ENCODE peak calls at places on chromosomes 4 and X, in four cellular contexts. N is CD4-positive, alpha-beta memory T cell; L is caudate nucleus; M is right atrium auricular region. E is an unnamed sample.

GRCh38 chr4:75036046-75036445 is 103.1 kb downstream of the PARM1 start:
- DNase-seq in N (no peak), L (no peak), M (no peak), E (no peak)

GRCh38 chr4:186644316-186644638 is 79.4 kb downstream of the FAT1 start:
- DNase-seq in N (no peak), L (no peak), M (no peak), E (no peak)

GRCh38 chr4:155722816-155723499 is 35.9 kb upstream of the GUCY1B1 start:
- DNase-seq in N (no peak), L (no peak), M (no peak), E (no peak)

GRCh38 chr4:63563288-63564014 is 845.8 kb downstream of the TECRL start:
- DNase-seq in N (no peak), L (no peak), M (no peak), E (no peak)

GRCh38 chrX:18983711-18984380 is at the start of gene PHKA2:
- DNase-seq in N (no peak), L (peak; percentile 44), M (peak; percentile 62), E (no peak)

GRCh38 chrX:133697656-133698055 is 282.4 kb upstream of the GPC4 start:
- DNase-seq in N (no peak), L (no peak), M (no peak), E (no peak)

GRCh38 chrX:48508400-48509244 is at the start of gene PORCN:
- DNase-seq in N (peak; percentile 62), L (peak; percentile 75), M (peak; percentile 79), E (no peak)

GRCh38 chr4:39353478-39354177 is 12.5 kb downstream of the RFC1 start:
- DNase-seq in N (peak; percentile 70), L (no peak), M (no peak), E (no peak)

GRCh38 chrX:39196192-39197102 is 395.2 kb downstream of the MID1IP1 start:
- DNase-seq in N (peak; percentile 55), L (no peak), M (no peak), E (no peak)

GRCh38 chr4:15327311-15328298 is 100.2 kb upstream of the C1QTNF7 start:
- DNase-seq in N (no peak), L (no peak), M (no peak), E (no peak)

GRCh38 chrX:111823068-111823467 is 52.9 kb upstream of the TRPC5OS start:
- DNase-seq in N (no peak), L (no peak), M (no peak), E (no peak)

GRCh38 chr4:97142893-97143292 is 1000.4 kb downstream of the STPG2 start:
- DNase-seq in N (no peak), L (no peak), M (no peak), E (no peak)

GRCh38 chr4:78545275-78546246 is 6.0 kb upstream of the ANXA3 start:
- DNase-seq in N (no peak), L (no peak), M (no peak), E (no peak)

GRCh38 chr4:91471280-91471679 is 832.5 kb upstream of the GRID2 start:
- DNase-seq in N (no peak), L (no peak), M (no peak), E (no peak)

GRCh38 chr4:57424231-57424897 is 314.2 kb upstream of the IGFBP7 start:
- DNase-seq in N (no peak), L (peak; percentile 23), M (peak; percentile 75), E (no peak)

GRCh38 chrX:18607966-18608365 is 63.9 kb downstream of the RS1 start:
- DNase-seq in N (no peak), L (no peak), M (no peak), E (no peak)

GRCh38 chrX:37353646-37354045 is 4.5 kb downstream of the PRRG1 start:
- DNase-seq in N (no peak), L (no peak), M (no peak), E (no peak)

GRCh38 chr4:183356173-183356825 is 34.1 kb upstream of the CLDN24 start:
- DNase-seq in N (no peak), L (no peak), M (no peak), E (no peak)

GRCh38 chrX:10126834-10127233 is 29.9 kb upstream of the CLCN4 start:
- DNase-seq in N (no peak), L (no peak), M (no peak), E (no peak)

GRCh38 chr4:34676390-34676789 is 1567.9 kb downstream of the ARAP2 start:
- DNase-seq in N (no peak), L (no peak), M (no peak), E (no peak)

GRCh38 chr4:189128341-189128740 is 812.3 kb upstream of the FRG1 start:
- DNase-seq in N (no peak), L (no peak), M (no peak), E (no peak)

GRCh38 chrX:48523682-48524081 is 2.1 kb downstream of the EBP start:
- DNase-seq in N (no peak), L (no peak), M (no peak), E (no peak)

GRCh38 chrX:35150052-35150451 is 207.5 kb downstream of the FAM47B start:
- DNase-seq in N (no peak), L (no peak), M (no peak), E (no peak)

GRCh38 chrX:118350221-118350620 is 4.3 kb downstream of the WDR44 start:
- DNase-seq in N (no peak), L (no peak), M (no peak), E (no peak)

GRCh38 chr4:13548059-13548983 is 4.0 kb upstream of the NKX3-2 start:
- DNase-seq in N (no peak), L (no peak), M (no peak), E (no peak)

DNA sequence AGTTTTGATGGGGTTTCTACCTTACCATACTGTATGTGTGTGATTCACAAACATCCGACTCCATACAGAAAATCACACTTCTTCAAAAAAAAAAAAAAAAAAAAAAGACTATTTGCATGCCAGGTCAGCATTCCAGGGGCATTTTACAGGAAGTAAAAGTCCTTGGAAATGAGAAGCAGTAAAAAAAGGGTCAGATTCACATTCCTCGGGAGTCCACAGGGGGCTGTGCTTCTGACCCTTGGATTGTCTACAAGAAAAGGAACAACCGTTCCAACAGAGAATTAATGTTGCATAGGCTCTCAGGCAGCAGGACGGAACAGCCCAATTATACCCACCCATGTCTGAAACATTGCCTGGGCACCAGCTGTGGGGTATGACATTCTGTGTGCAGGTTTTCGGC is 290.3 kb downstream of the LDB2 start:
- DNase-seq in N (no peak), L (no peak), M (no peak), E (no peak)
- H3K27ac ChIP-seq in N (no peak overlapping the region), L (no peak overlapping the region), M (no peak overlapping the region), E (no peak overlapping the region)

GRCh38 chr4:8538703-8539567 is 41.3 kb upstream of the GPR78 start:
- DNase-seq in N (no peak), L (no peak), M (no peak), E (no peak)
- H3K27ac ChIP-seq in N (no peak overlapping the region), L (no peak overlapping the region), M (no peak overlapping the region), E (no peak overlapping the region)

GRCh38 chr4:3486556-3487270 is 23.6 kb downstream of the DOK7 start:
- DNase-seq in N (no peak), L (peak; percentile 36), M (no peak), E (peak; percentile 57)

GRCh38 chr4:3488791-3489190 is 25.7 kb downstream of the DOK7 start:
- DNase-seq in N (no peak), L (no peak), M (no peak), E (no peak)

GRCh38 chr4:3485882-3486555 is 22.9 kb downstream of the DOK7 start:
- DNase-seq in N (no peak), L (no peak), M (no peak), E (no peak)

GRCh38 chr4:3489451-3489962 is 26.4 kb downstream of the DOK7 start:
- DNase-seq in N (no peak), L (no peak), M (no peak), E (no peak)

GRCh38 chr4:3487861-3488260 is 24.8 kb downstream of the DOK7 start:
- DNase-seq in N (no peak), L (no peak), M (no peak), E (no peak)
- H3K27ac ChIP-seq in N (no peak overlapping the region), L (no peak overlapping the region), M (peak overlapping the region; percentile 99), E (no peak overlapping the region)

DNA sequence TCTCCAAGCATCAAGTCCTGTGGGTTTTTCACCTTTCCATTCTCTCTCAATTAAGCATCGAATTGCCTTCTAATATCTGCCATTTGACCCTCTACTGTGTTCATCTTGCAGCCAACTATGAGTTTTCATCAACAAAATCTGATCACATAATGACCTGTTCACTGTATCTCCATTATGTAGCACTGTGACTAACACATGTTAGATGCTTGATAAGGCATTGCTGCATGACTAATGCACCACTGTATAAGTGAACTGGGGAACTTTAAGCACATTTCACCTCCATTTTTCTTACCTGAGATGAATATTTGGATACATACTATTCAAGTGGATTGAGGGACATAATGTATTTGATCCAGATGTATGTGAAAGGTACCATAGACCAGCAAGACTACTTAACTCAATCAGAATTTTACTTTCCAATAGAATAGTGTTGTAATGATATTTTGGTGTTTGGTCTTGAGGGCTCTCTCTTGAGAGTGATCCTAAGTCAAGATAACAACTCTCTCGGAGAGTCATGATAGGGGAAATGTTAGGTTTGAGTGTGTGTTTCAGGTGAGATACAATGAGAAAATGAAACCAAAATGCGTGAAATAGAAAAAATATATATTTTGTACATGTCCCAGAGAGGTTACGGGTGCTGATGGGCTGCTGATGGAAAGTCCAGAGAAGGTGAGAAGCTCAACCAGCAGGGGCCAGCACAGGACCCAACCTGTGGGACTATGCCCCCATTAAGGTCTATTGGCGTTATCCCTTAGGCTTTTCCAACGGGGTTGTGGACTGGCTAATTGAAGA is 60.2 kb upstream of the HS3ST1 start:
- DNase-seq in N (no peak), L (no peak), M (no peak), E (no peak)
- H3K27ac ChIP-seq in N (no peak overlapping the region), L (no peak overlapping the region), M (no peak overlapping the region), E (no peak overlapping the region)

DNA sequence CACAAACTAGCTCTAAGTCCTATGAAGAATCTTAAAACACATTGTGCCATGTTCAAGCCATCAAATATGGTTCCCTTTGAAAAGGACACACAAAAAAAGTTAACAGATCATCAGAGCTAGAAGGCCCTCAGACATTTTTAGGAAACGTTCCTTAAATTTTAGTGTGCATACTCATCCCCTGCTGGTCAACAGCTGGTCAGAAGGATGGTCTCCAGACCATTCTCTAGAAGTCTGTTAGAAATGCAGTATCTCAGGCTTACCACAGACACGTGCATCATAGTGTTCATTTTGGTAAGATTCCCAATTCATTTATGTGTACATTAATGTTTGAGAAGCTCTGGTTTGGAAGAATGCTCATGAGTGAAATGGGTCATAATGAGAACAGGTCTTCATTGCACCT is 523.1 kb downstream of the INPP4B start:
- DNase-seq in N (no peak), L (no peak), M (no peak), E (no peak)
- H3K27ac ChIP-seq in N (no peak overlapping the region), L (no peak overlapping the region), M (no peak overlapping the region), E (no peak overlapping the region)

E was measured in substantia nigra.